ENCODE peak calls at places on chromosomes 2 and 18, in nine cellular contexts. One of them, this sample, is unnamed.

GRCh38 chr2:76298022-76298421 is 587.3 kb upstream of the GCFC2 start:
- DNase-seq in tibial nerve: no peak
- DNase-seq in ovary: no peak
- DNase-seq in NB4: no peak
- DNase-seq in A549: no peak
- DNase-seq in IMR-90: no peak
- DNase-seq in sigmoid colon: no peak
- DNase-seq in endothelial cell of umbilical vein: no peak
- DNase-seq in HCT116: no peak
- DNase-seq in this sample: no peak

GRCh38 chr2:201866643-201867310 is 60.4 kb downstream of the CDK15 start:
- DNase-seq in tibial nerve: no peak
- DNase-seq in ovary: no peak
- DNase-seq in NB4: no peak
- DNase-seq in A549: no peak
- DNase-seq in IMR-90: no peak
- DNase-seq in sigmoid colon: no peak
- DNase-seq in endothelial cell of umbilical vein: peak; percentile 80
- DNase-seq in HCT116: no peak
- DNase-seq in this sample: no peak

GRCh38 chr2:100708333-100708732 is 111.6 kb upstream of the NPAS2 start:
- DNase-seq in tibial nerve: no peak
- DNase-seq in ovary: no peak
- DNase-seq in NB4: no peak
- DNase-seq in A549: no peak
- DNase-seq in IMR-90: no peak
- DNase-seq in sigmoid colon: no peak
- DNase-seq in endothelial cell of umbilical vein: no peak
- DNase-seq in HCT116: no peak
- DNase-seq in this sample: no peak

GRCh38 chr2:132009874-132010521 is 151.8 kb downstream of the ANKRD30BL start:
- DNase-seq in tibial nerve: no peak
- DNase-seq in ovary: no peak
- DNase-seq in NB4: no peak
- DNase-seq in A549: no peak
- DNase-seq in IMR-90: no peak
- DNase-seq in sigmoid colon: no peak
- DNase-seq in endothelial cell of umbilical vein: no peak
- DNase-seq in HCT116: no peak
- DNase-seq in this sample: no peak

GRCh38 chr2:237876951-237877491 is 17.6 kb downstream of the RAMP1 start:
- DNase-seq in tibial nerve: no peak
- DNase-seq in ovary: no peak
- DNase-seq in NB4: no peak
- DNase-seq in A549: no peak
- DNase-seq in IMR-90: no peak
- DNase-seq in sigmoid colon: peak; percentile 61
- DNase-seq in endothelial cell of umbilical vein: no peak
- DNase-seq in HCT116: no peak
- DNase-seq in this sample: no peak

GRCh38 chr2:141027221-141027620 is 1103.6 kb downstream of the LRP1B start:
- DNase-seq in tibial nerve: no peak
- DNase-seq in ovary: no peak
- DNase-seq in NB4: no peak
- DNase-seq in A549: no peak
- DNase-seq in IMR-90: no peak
- DNase-seq in sigmoid colon: no peak
- DNase-seq in endothelial cell of umbilical vein: peak; percentile 60
- DNase-seq in HCT116: no peak
- DNase-seq in this sample: no peak

GRCh38 chr18:51519571-51519970 is 322.1 kb upstream of the MEX3C start:
- DNase-seq in tibial nerve: no peak
- DNase-seq in ovary: no peak
- DNase-seq in NB4: no peak
- DNase-seq in A549: no peak
- DNase-seq in IMR-90: no peak
- DNase-seq in sigmoid colon: no peak
- DNase-seq in endothelial cell of umbilical vein: no peak
- DNase-seq in HCT116: no peak
- DNase-seq in this sample: no peak

GRCh38 chr2:162992828-162993227 is 154.3 kb upstream of the KCNH7 start:
- DNase-seq in tibial nerve: no peak
- DNase-seq in ovary: no peak
- DNase-seq in NB4: no peak
- DNase-seq in A549: no peak
- DNase-seq in IMR-90: no peak
- DNase-seq in sigmoid colon: no peak
- DNase-seq in endothelial cell of umbilical vein: no peak
- DNase-seq in HCT116: no peak
- DNase-seq in this sample: no peak

GRCh38 chr2:50863856-50864255 is 168.1 kb downstream of the NRXN1 start:
- DNase-seq in tibial nerve: no peak
- DNase-seq in ovary: no peak
- DNase-seq in NB4: no peak
- DNase-seq in A549: no peak
- DNase-seq in IMR-90: no peak
- DNase-seq in sigmoid colon: no peak
- DNase-seq in endothelial cell of umbilical vein: no peak
- DNase-seq in HCT116: no peak
- DNase-seq in this sample: no peak

GRCh38 chr2:36339819-36340218 is 15.8 kb upstream of the CRIM1 start:
- DNase-seq in tibial nerve: no peak
- DNase-seq in ovary: no peak
- DNase-seq in NB4: no peak
- DNase-seq in A549: no peak
- DNase-seq in IMR-90: peak; percentile 55
- DNase-seq in sigmoid colon: no peak
- DNase-seq in endothelial cell of umbilical vein: no peak
- DNase-seq in HCT116: no peak
- DNase-seq in this sample: no peak

GRCh38 chr2:200158586-200159365 is 147.7 kb upstream of the SPATS2L start:
- DNase-seq in tibial nerve: no peak
- DNase-seq in ovary: no peak
- DNase-seq in NB4: no peak
- DNase-seq in A549: no peak
- DNase-seq in IMR-90: no peak
- DNase-seq in sigmoid colon: no peak
- DNase-seq in endothelial cell of umbilical vein: no peak
- DNase-seq in HCT116: no peak
- DNase-seq in this sample: no peak

GRCh38 chr2:119476301-119477117 is 44.9 kb downstream of the TMEM37 start:
- DNase-seq in tibial nerve: no peak
- DNase-seq in ovary: peak; percentile 69
- DNase-seq in NB4: peak; percentile 73
- DNase-seq in A549: peak; percentile 57
- DNase-seq in IMR-90: peak; percentile 36
- DNase-seq in sigmoid colon: peak; percentile 71
- DNase-seq in endothelial cell of umbilical vein: peak; percentile 71
- DNase-seq in HCT116: peak; percentile 78
- DNase-seq in this sample: peak; percentile 40

GRCh38 chr2:209577376-209578357 is 153.8 kb downstream of the MAP2 start:
- DNase-seq in tibial nerve: no peak
- DNase-seq in ovary: no peak
- DNase-seq in NB4: peak; percentile 31
- DNase-seq in A549: no peak
- DNase-seq in IMR-90: peak; percentile 6
- DNase-seq in sigmoid colon: no peak
- DNase-seq in endothelial cell of umbilical vein: peak; percentile 14
- DNase-seq in HCT116: peak; percentile 6
- DNase-seq in this sample: no peak

GRCh38 chr2:9763356-9764152 is 79.7 kb upstream of the TAF1B start:
- DNase-seq in tibial nerve: no peak
- DNase-seq in ovary: no peak
- DNase-seq in NB4: no peak
- DNase-seq in A549: no peak
- DNase-seq in IMR-90: peak; percentile 42
- DNase-seq in sigmoid colon: no peak
- DNase-seq in endothelial cell of umbilical vein: no peak
- DNase-seq in HCT116: no peak
- DNase-seq in this sample: no peak

DNA sequence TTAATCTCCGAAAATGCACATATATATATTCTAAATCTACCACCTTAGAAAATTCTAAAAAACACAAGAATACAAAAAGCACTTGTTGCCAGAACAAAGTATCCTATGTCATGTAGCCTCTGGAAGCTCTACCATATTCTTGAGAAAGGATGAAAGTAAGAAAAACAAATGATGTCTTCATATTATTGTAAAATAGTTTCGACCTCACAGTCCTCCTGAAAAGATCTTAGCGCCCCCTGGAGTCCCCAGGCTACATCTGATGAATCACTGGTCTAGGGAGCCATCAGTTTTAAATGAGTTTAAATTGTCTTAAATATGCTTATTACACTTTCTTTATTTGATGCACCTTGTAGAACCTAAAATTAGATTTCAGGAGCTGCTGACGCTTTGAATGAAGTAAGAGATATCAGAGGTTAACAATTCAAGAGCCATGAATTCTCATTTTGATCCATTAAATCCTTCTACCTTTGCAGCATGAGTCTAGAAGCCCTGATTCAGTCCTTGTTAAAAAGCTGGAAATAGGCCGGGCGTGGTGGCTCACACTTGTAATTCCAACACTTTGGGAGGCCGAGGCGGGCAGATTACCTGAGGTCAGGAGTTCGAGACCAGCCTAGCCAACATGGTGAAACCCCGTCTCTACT is 138.8 kb downstream of the MCFD2 start:
- DNase-seq in tibial nerve: no peak
- DNase-seq in ovary: peak; percentile 54
- DNase-seq in NB4: peak; percentile 76
- DNase-seq in A549: peak; percentile 76
- DNase-seq in IMR-90: peak; percentile 79
- DNase-seq in sigmoid colon: no peak
- DNase-seq in endothelial cell of umbilical vein: peak; percentile 71
- DNase-seq in HCT116: peak; percentile 54
- DNase-seq in this sample: no peak
- TF ChIP-seq CTCF in tibial nerve: peak; percentile 51
- TF ChIP-seq CTCF in ovary: peak; percentile 41
- TF ChIP-seq CTCF in NB4: peak; percentile 89
- TF ChIP-seq CTCF in A549: peak; percentile 85
- TF ChIP-seq CTCF in IMR-90: peak; percentile 86
- TF ChIP-seq CTCF in sigmoid colon: peak; percentile 26
- TF ChIP-seq CTCF in endothelial cell of umbilical vein: peak; percentile 75
- TF ChIP-seq CTCF in HCT116: peak; percentile 70
- TF ChIP-seq CTCF in this sample: peak; percentile 9

DNA sequence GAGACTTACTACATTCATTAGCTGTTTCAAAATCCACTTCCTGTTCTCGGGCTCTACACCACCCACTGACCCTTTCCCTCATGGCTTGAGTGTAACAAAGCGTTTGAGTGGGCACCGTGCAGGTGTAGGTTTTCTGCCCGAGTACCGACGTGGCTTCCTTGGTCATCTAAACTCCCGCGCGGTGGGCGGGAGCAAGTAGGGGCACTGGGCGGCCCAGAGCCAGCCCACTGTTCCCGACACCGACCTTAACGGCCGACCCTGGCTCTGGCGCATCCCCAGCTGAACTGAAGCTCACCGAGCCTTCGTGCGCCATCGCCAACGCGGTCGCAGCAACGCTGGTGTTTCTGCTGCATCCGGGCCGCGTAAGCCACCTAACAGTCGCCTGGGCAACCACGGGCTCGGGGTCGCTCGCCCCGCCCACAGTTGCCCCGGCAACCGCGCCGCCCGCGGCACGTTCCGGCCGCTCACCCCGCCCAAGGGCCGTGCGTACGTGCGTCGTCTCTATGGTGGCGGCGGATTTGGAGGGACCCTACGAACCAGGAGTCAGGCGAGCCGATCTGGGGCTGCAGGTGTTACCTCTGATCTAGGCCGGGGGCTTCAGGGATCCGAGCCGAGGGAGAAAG is at the start of the genes C2orf81 and WDR54:
- DNase-seq in tibial nerve: peak; percentile 67
- DNase-seq in ovary: peak; percentile 89
- DNase-seq in NB4: peak; percentile 96
- DNase-seq in A549: peak; percentile 94
- DNase-seq in IMR-90: peak; percentile 82
- DNase-seq in sigmoid colon: peak; percentile 92
- DNase-seq in endothelial cell of umbilical vein: peak; percentile 86
- DNase-seq in HCT116: peak; percentile 79
- DNase-seq in this sample: peak; percentile 49
- TF ChIP-seq POLR2A in tibial nerve: peak; percentile 26
- TF ChIP-seq POLR2A in ovary: peak; percentile 63
- TF ChIP-seq POLR2A in NB4: peak; percentile 71
- TF ChIP-seq POLR2A in A549: peak; percentile 86
- TF ChIP-seq POLR2A in IMR-90: peak; percentile 61
- TF ChIP-seq POLR2A in sigmoid colon: no peak
- TF ChIP-seq POLR2A in endothelial cell of umbilical vein: no peak
- TF ChIP-seq POLR2A in HCT116: peak; percentile 60
- TF ChIP-seq POLR2A in this sample: no peak

GRCh38 chr2:197897944-197898678 is 93.7 kb downstream of the PLCL1 start:
- DNase-seq in tibial nerve: no peak
- DNase-seq in ovary: no peak
- DNase-seq in NB4: no peak
- DNase-seq in A549: no peak
- DNase-seq in IMR-90: no peak
- DNase-seq in sigmoid colon: no peak
- DNase-seq in endothelial cell of umbilical vein: no peak
- DNase-seq in HCT116: no peak
- DNase-seq in this sample: no peak

GRCh38 chr2:197890160-197890559 is 85.8 kb downstream of the PLCL1 start:
- DNase-seq in tibial nerve: no peak
- DNase-seq in ovary: no peak
- DNase-seq in NB4: no peak
- DNase-seq in A549: no peak
- DNase-seq in IMR-90: no peak
- DNase-seq in sigmoid colon: no peak
- DNase-seq in endothelial cell of umbilical vein: peak; percentile 62
- DNase-seq in HCT116: no peak
- DNase-seq in this sample: no peak

GRCh38 chr2:197894751-197895274 is 90.4 kb downstream of the PLCL1 start:
- DNase-seq in tibial nerve: no peak
- DNase-seq in ovary: no peak
- DNase-seq in NB4: no peak
- DNase-seq in A549: no peak
- DNase-seq in IMR-90: no peak
- DNase-seq in sigmoid colon: no peak
- DNase-seq in endothelial cell of umbilical vein: peak; percentile 65
- DNase-seq in HCT116: no peak
- DNase-seq in this sample: no peak

GRCh38 chr2:197891897-197892442 is 87.6 kb downstream of the PLCL1 start:
- DNase-seq in tibial nerve: no peak
- DNase-seq in ovary: no peak
- DNase-seq in NB4: no peak
- DNase-seq in A549: no peak
- DNase-seq in IMR-90: no peak
- DNase-seq in sigmoid colon: no peak
- DNase-seq in endothelial cell of umbilical vein: peak; percentile 24
- DNase-seq in HCT116: no peak
- DNase-seq in this sample: no peak

GRCh38 chr2:197893403-197894177 is 89.2 kb downstream of the PLCL1 start:
- DNase-seq in tibial nerve: no peak
- DNase-seq in ovary: no peak
- DNase-seq in NB4: no peak
- DNase-seq in A549: no peak
- DNase-seq in IMR-90: no peak
- DNase-seq in sigmoid colon: no peak
- DNase-seq in endothelial cell of umbilical vein: no peak
- DNase-seq in HCT116: no peak
- DNase-seq in this sample: no peak
- H3K4me3 ChIP-seq in tibial nerve: no peak overlapping the region
- H3K4me3 ChIP-seq in ovary: no peak overlapping the region
- H3K4me3 ChIP-seq in NB4: no peak overlapping the region
- H3K4me3 ChIP-seq in A549: no peak overlapping the region
- H3K4me3 ChIP-seq in IMR-90: no peak overlapping the region
- H3K4me3 ChIP-seq in sigmoid colon: no peak overlapping the region
- H3K4me3 ChIP-seq in endothelial cell of umbilical vein: no peak overlapping the region
- H3K4me3 ChIP-seq in HCT116: no peak overlapping the region
- H3K4me3 ChIP-seq in this sample: peak overlapping the region; percentile 8

GRCh38 chr2:26191316-26192159 is 18.6 kb downstream of the GAREM2 start:
- DNase-seq in tibial nerve: no peak
- DNase-seq in ovary: no peak
- DNase-seq in NB4: no peak
- DNase-seq in A549: no peak
- DNase-seq in IMR-90: no peak
- DNase-seq in sigmoid colon: peak; percentile 62
- DNase-seq in endothelial cell of umbilical vein: no peak
- DNase-seq in HCT116: no peak
- DNase-seq in this sample: no peak
- TF ChIP-seq CTCF in tibial nerve: no peak
- TF ChIP-seq CTCF in ovary: no peak
- TF ChIP-seq CTCF in NB4: no peak
- TF ChIP-seq CTCF in A549: no peak
- TF ChIP-seq CTCF in IMR-90: no peak
- TF ChIP-seq CTCF in sigmoid colon: no peak
- TF ChIP-seq CTCF in endothelial cell of umbilical vein: no peak
- TF ChIP-seq CTCF in HCT116: no peak
- TF ChIP-seq CTCF in this sample: no peak

This sample was measured in gastrocnemius medialis.